ENCODE peak calls at places on chromosomes 13 and 19, in six cellular contexts. One of them, this sample, is unnamed.
A peak's percentile ranks its signal among the peaks of the same experiment; 100 is the strongest.

GRCh38 chr13:48892311-48892710 is 83.4 kb upstream of the FNDC3A start:
- DNase-seq in activated naive CD4-positive, alpha-beta T cell: no peak
- DNase-seq in retina: no peak
- DNase-seq in epithelial cell of esophagus: peak; percentile 94
- DNase-seq in H7: no peak
- DNase-seq in neural crest cell: no peak
- DNase-seq in this sample: peak; percentile 21

GRCh38 chr13:38990693-38991092 is at the start of gene STOML3:
- DNase-seq in activated naive CD4-positive, alpha-beta T cell: no peak
- DNase-seq in retina: no peak
- DNase-seq in epithelial cell of esophagus: no peak
- DNase-seq in H7: no peak
- DNase-seq in neural crest cell: no peak
- DNase-seq in this sample: no peak

GRCh38 chr19:10007811-10008211 is 2.5 kb downstream of the COL5A3 start:
- DNase-seq in activated naive CD4-positive, alpha-beta T cell: no peak
- DNase-seq in retina: peak; percentile 35
- DNase-seq in epithelial cell of esophagus: no peak
- DNase-seq in H7: peak; percentile 56
- DNase-seq in neural crest cell: no peak
- DNase-seq in this sample: no peak

GRCh38 chr19:15432629-15433518 is 14.1 kb upstream of the AKAP8L start:
- DNase-seq in activated naive CD4-positive, alpha-beta T cell: peak; percentile 74
- DNase-seq in retina: peak; percentile 94
- DNase-seq in epithelial cell of esophagus: peak; percentile 94
- DNase-seq in H7: peak; percentile 99
- DNase-seq in neural crest cell: peak; percentile 87
- DNase-seq in this sample: peak; percentile 76

GRCh38 chr19:18392417-18392816 is 5.0 kb downstream of the LRRC25 start:
- DNase-seq in activated naive CD4-positive, alpha-beta T cell: no peak
- DNase-seq in retina: no peak
- DNase-seq in epithelial cell of esophagus: no peak
- DNase-seq in H7: no peak
- DNase-seq in neural crest cell: no peak
- DNase-seq in this sample: no peak

GRCh38 chr19:18478545-18479311 is 40.8 kb upstream of the ISYNA1 start:
- DNase-seq in activated naive CD4-positive, alpha-beta T cell: no peak
- DNase-seq in retina: no peak
- DNase-seq in epithelial cell of esophagus: peak; percentile 83
- DNase-seq in H7: no peak
- DNase-seq in neural crest cell: no peak
- DNase-seq in this sample: no peak

GRCh38 chr13:72754111-72754510 is 26.4 kb downstream of the BORA start:
- DNase-seq in activated naive CD4-positive, alpha-beta T cell: no peak
- DNase-seq in retina: no peak
- DNase-seq in epithelial cell of esophagus: peak; percentile 38
- DNase-seq in H7: no peak
- DNase-seq in neural crest cell: no peak
- DNase-seq in this sample: no peak

GRCh38 chr19:48991823-48992570 is 1.1 kb downstream of the GYS1 start:
- DNase-seq in activated naive CD4-positive, alpha-beta T cell: no peak
- DNase-seq in retina: no peak
- DNase-seq in epithelial cell of esophagus: peak; percentile 89
- DNase-seq in H7: peak; percentile 85
- DNase-seq in neural crest cell: no peak
- DNase-seq in this sample: peak; percentile 31

GRCh38 chr19:44796701-44797115 is 12.2 kb upstream of the BCAM start:
- DNase-seq in activated naive CD4-positive, alpha-beta T cell: no peak
- DNase-seq in retina: no peak
- DNase-seq in epithelial cell of esophagus: no peak
- DNase-seq in H7: peak; percentile 77
- DNase-seq in neural crest cell: no peak
- DNase-seq in this sample: no peak

GRCh38 chr13:24208314-24208713 is 47.8 kb downstream of the SPATA13 start:
- DNase-seq in activated naive CD4-positive, alpha-beta T cell: no peak
- DNase-seq in retina: no peak
- DNase-seq in epithelial cell of esophagus: peak; percentile 90
- DNase-seq in H7: no peak
- DNase-seq in neural crest cell: no peak
- DNase-seq in this sample: peak; percentile 46

This sample was measured in NCI-H446 treated with DMSO at 0.1 percent for 48 hours.